ENCODE peak calls at places on chromosomes 7 and 10, in nine cellular contexts. Y is right lobe of liver, T is left lung, A is PC-3, B is OCI-LY7, K is thoracic aorta, E is psoas muscle, U is brain microvascular endothelial cell, M is BJ. J is an unnamed sample.

GRCh38 chr7:147937428-147937827 is 653.1 kb upstream of the C7orf33 start:
- DNase-seq in Y (no peak), T (no peak), A (peak; percentile 49), B (no peak), K (no peak), E (no peak), U (no peak), M (no peak), J (no peak)

GRCh38 chr7:152313879-152314604 is 121.8 kb downstream of the KMT2C start:
- DNase-seq in Y (no peak), T (no peak), A (peak; percentile 79), B (no peak), K (no peak), E (no peak), U (peak; percentile 84), M (peak; percentile 37), J (peak; percentile 83)

GRCh38 chr10:114271014-114271778 is 32.1 kb downstream of the VWA2 start:
- DNase-seq in Y (no peak), T (no peak), A (peak; percentile 61), B (no peak), K (no peak), E (peak; percentile 31), U (no peak), M (no peak), J (no peak)

GRCh38 chr7:39465055-39465929 is 100.9 kb upstream of the YAE1 start:
- DNase-seq in Y (no peak), T (no peak), A (peak; percentile 65), B (peak; percentile 36), K (no peak), E (no peak), U (peak; percentile 60), M (peak; percentile 6), J (peak; percentile 71)

GRCh38 chr10:91471602-91472001 is 61.5 kb downstream of the HECTD2 start:
- DNase-seq in Y (no peak), T (no peak), A (no peak), B (no peak), K (no peak), E (no peak), U (no peak), M (no peak), J (no peak)

GRCh38 chr7:85829817-85830432 is 643.1 kb upstream of the SEMA3D start:
- DNase-seq in Y (no peak), T (no peak), A (peak; percentile 58), B (peak; percentile 19), K (no peak), E (no peak), U (no peak), M (no peak), J (peak; percentile 51)

GRCh38 chr7:36670585-36671431 is 53.5 kb downstream of the AOAH start:
- DNase-seq in Y (peak; percentile 35), T (no peak), A (peak; percentile 82), B (peak; percentile 58), K (no peak), E (peak; percentile 56), U (peak; percentile 37), M (no peak), J (peak; percentile 61)

GRCh38 chr10:29083096-29083495 is 205.8 kb upstream of the LYZL1 start:
- DNase-seq in Y (no peak), T (no peak), A (no peak), B (no peak), K (no peak), E (no peak), U (no peak), M (no peak), J (no peak)

GRCh38 chr10:125928928-125929585 is 32.7 kb downstream of the FANK1 start:
- DNase-seq in Y (no peak), T (no peak), A (no peak), B (no peak), K (no peak), E (no peak), U (no peak), M (no peak), J (no peak)

GRCh38 chr10:46552526-46553237 is 3.8 kb downstream of the GPRIN2 start:
- DNase-seq in Y (no peak), T (no peak), A (no peak), B (no peak), K (no peak), E (peak; percentile 31), U (no peak), M (no peak), J (no peak)

GRCh38 chr7:100087055-100087750 is 1.6 kb upstream of the COPS6 start:
- DNase-seq in Y (no peak), T (no peak), A (peak; percentile 82), B (no peak), K (no peak), E (no peak), U (peak; percentile 87), M (peak; percentile 97), J (peak; percentile 97)

DNA sequence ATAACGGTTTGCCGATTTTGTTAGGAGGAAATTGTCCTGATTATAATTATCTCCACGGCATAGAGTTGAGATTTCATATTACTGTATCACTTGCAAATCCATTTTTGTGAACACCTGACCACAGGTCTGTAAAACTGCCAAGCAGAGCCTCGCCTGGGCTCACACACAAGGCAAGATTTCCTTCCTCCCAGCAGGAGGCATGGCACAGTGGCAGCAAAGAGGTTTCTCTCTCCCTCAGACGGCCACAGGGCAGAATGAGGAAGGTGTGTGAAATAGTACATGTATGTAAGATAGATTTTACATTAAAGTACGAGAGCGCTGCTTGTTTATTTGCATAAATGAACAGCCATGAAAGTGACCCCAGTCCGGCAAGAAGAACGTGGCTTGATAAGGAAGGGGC is 130.1 kb downstream of the CELF2 start:
- DNase-seq in Y (no peak), T (no peak), A (no peak), B (peak; percentile 16), K (no peak), E (no peak), U (no peak), M (no peak), J (no peak)
- TF ChIP-seq CTCF in Y (no peak), T (no peak), A (no peak), B (no peak), K (no peak), E (peak; percentile 14), U (no peak), M (no peak), J (no peak)

GRCh38 chr7:16353226-16353625 is 68.1 kb downstream of the CRPPA start:
- DNase-seq in Y (no peak), T (no peak), A (no peak), B (no peak), K (no peak), E (no peak), U (no peak), M (no peak), J (no peak)
- H3K4me3 ChIP-seq in Y (no peak overlapping the region), T (no peak overlapping the region), A (no peak overlapping the region), B (no peak overlapping the region), K (no peak overlapping the region), E (no peak overlapping the region), U (no peak overlapping the region), M (no peak overlapping the region), J (no peak overlapping the region)

GRCh38 chr7:142321391-142321790 is 63.5 kb upstream of the PRSS58 start:
- DNase-seq in Y (no peak), T (no peak), A (no peak), B (no peak), K (no peak), E (no peak), U (no peak), M (no peak), J (no peak)

GRCh38 chr7:142323706-142324105 is 65.8 kb upstream of the PRSS58 start:
- DNase-seq in Y (no peak), T (no peak), A (peak; percentile 57), B (peak; percentile 65), K (no peak), E (peak; percentile 69), U (no peak), M (no peak), J (peak; percentile 27)

GRCh38 chr7:142320883-142321282 is 63.0 kb upstream of the PRSS58 start:
- DNase-seq in Y (no peak), T (no peak), A (no peak), B (no peak), K (no peak), E (no peak), U (no peak), M (no peak), J (no peak)

GRCh38 chr7:142319970-142320369 is 62.1 kb upstream of the PRSS58 start:
- DNase-seq in Y (no peak), T (no peak), A (peak; percentile 40), B (peak; percentile 45), K (no peak), E (no peak), U (no peak), M (no peak), J (peak; percentile 8)
- TF ChIP-seq CTCF in Y (no peak), T (no peak), A (peak; percentile 67), B (peak; percentile 84), K (no peak), E (no peak), U (peak; percentile 69), M (peak; percentile 17), J (peak; percentile 48)

GRCh38 chr7:158588085-158588877 is 658 bp upstream of the PTPRN2 start:
- DNase-seq in Y (no peak), T (no peak), A (no peak), B (no peak), K (no peak), E (no peak), U (no peak), M (no peak), J (no peak)

GRCh38 chr7:158588878-158589442 is 1.3 kb upstream of the PTPRN2 start:
- DNase-seq in Y (no peak), T (no peak), A (no peak), B (no peak), K (no peak), E (no peak), U (no peak), M (no peak), J (no peak)

GRCh38 chr7:158586499-158587191 is 978 bp downstream of the PTPRN2 start:
- DNase-seq in Y (no peak), T (no peak), A (no peak), B (no peak), K (no peak), E (no peak), U (no peak), M (no peak), J (no peak)

GRCh38 chr7:158585721-158586498 is 1.7 kb downstream of the PTPRN2 start:
- DNase-seq in Y (no peak), T (no peak), A (no peak), B (no peak), K (no peak), E (no peak), U (no peak), M (no peak), J (no peak)

GRCh38 chr7:158587425-158588084 is at the start of gene PTPRN2:
- DNase-seq in Y (peak; percentile 70), T (peak; percentile 88), A (peak; percentile 41), B (no peak), K (no peak), E (peak; percentile 69), U (no peak), M (no peak), J (peak; percentile 28)
- H3K4me3 ChIP-seq in Y (peak within 1 kb of the TSS; percentile 40), T (peak within 1 kb of the TSS; percentile 15), A (no peak within 1 kb of the TSS), B (no peak within 1 kb of the TSS), K (peak within 1 kb of the TSS; percentile 70), E (peak within 1 kb of the TSS; percentile 49), U (peak within 1 kb of the TSS; percentile 32), M (peak within 1 kb of the TSS; percentile 46), J (no peak within 1 kb of the TSS)